ENCODE peak calls at places on chromosomes 5 and 9, in eight cellular contexts. A, O, C, Z, J, S, H and Y are unnamed samples. For H3K4me1, the result is how much of the 10 kb centered on the place peaks cover.

GRCh38 chr9:125486576-125486975 is 220.4 kb downstream of the MAPKAP1 start:
- DNase-seq in H (no peak), A (peak), S (no peak), O (no peak), Z (no peak), C (no peak), J (no peak), Y (peak)

GRCh38 chr5:114782869-114783268 is 386.8 kb downstream of the TRIM36 start:
- DNase-seq in J (peak), S (no peak), Z (no peak), H (no peak), A (no peak), O (no peak), C (peak), Y (no peak)

GRCh38 chr5:123452401-123452800 is 29.2 kb upstream of the CEP120 start:
- DNase-seq in H (no peak), A (no peak), S (no peak), Z (no peak), J (no peak), C (no peak), O (no peak), Y (no peak)

GRCh38 chr9:137488330-137488653 is 29.2 kb upstream of the NSMF start:
- DNase-seq in J (no peak), Z (no peak), O (no peak), C (no peak), A (no peak), H (no peak), S (no peak), Y (no peak)

GRCh38 chr9:962023-962422 is 14.4 kb upstream of the DMRT3 start:
- DNase-seq in Z (no peak), S (no peak), A (peak), O (no peak), H (no peak), J (no peak), C (no peak), Y (no peak)

GRCh38 chr5:93497101-93497500 is 83.9 kb downstream of the NR2F1-AS1 start:
- DNase-seq in S (no peak), C (no peak), H (no peak), J (no peak), O (no peak), A (no peak), Z (no peak), Y (no peak)

GRCh38 chr5:27038476-27038875 is at the start of gene CDH9:
- DNase-seq in H (no peak), C (peak), O (no peak), A (no peak), S (peak), Z (no peak), J (peak), Y (no peak)

GRCh38 chr5:98391921-98392625 is 381.4 kb upstream of the RGMB start:
- DNase-seq in A (no peak), S (no peak), J (no peak), Z (no peak), O (no peak), C (no peak), H (no peak), Y (no peak)

GRCh38 chr5:380701-381309 is 59.3 kb downstream of the AHRR start:
- DNase-seq in J (no peak), S (no peak), Z (no peak), C (no peak), H (no peak), A (peak), O (no peak), Y (no peak)

GRCh38 chr5:96861044-96861443 is 15.3 kb upstream of the ERAP2 start:
- DNase-seq in J (no peak), A (peak), O (no peak), H (no peak), Z (no peak), S (no peak), C (peak), Y (no peak)

GRCh38 chr5:133163839-133164238 is 112.0 kb downstream of the HSPA4 start:
- DNase-seq in O (no peak), Z (no peak), C (no peak), A (no peak), S (peak), J (no peak), H (no peak), Y (no peak)

GRCh38 chr9:38066907-38067610 is 2.0 kb downstream of the SHB start:
- DNase-seq in Z (peak), H (no peak), O (no peak), C (peak), S (no peak), J (no peak), A (peak), Y (peak)

GRCh38 chr9:38066167-38066906 is 2.7 kb downstream of the SHB start:
- DNase-seq in O (no peak), J (no peak), Z (no peak), H (no peak), S (no peak), A (no peak), C (peak), Y (no peak)

GRCh38 chr9:38068616-38068865 is 486 bp downstream of the SHB start:
- DNase-seq in A (no peak), C (no peak), O (no peak), H (no peak), Z (peak), S (peak), J (no peak), Y (no peak)

GRCh38 chr9:38067892-38068615 is 973 bp downstream of the SHB start:
- DNase-seq in O (no peak), J (no peak), A (no peak), C (peak), Z (no peak), H (no peak), S (no peak), Y (no peak)

DNA sequence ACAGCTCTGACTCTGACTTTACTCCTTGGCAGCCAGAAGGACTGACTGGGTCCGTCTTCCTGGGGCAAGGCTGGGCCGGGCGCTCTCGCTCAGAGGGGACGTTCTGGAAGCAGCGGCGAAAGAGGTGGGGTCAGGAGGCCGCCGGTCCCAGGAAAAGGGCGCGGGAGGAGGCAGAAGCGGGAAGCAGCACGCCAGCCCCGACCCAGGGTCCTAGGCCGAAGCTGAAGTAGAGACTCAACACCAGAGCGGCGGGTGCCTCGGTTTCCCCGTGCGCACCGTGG is 1.5 kb downstream of the SHB start:
- DNase-seq in H (no peak), A (no peak), O (no peak), C (peak), S (no peak), Z (peak), J (peak), Y (no peak)
- H3K4me1 ChIP-seq in H (under half), A (half or more), O (under half), C (under half), S (under half), Z (half or more), J (under half), Y (under half)

DNA sequence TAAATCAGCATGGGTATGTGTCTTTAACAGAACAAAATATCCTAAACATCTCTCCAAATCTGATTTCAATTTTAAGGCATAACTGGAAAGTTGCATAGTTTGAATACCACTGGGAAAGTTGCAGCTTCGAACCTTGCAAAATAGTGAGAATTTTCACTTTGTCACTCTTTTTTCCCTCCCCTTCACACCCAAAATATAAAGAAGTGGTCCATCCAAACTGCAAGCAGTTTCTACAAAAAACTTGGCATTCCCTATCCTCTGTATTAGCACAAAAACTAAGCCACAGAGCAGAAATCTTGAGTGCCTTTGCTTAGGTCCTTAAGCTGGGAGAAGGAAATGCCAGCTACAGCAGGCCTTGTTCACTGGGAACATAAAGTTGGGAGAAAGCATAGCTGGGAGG is 400.4 kb downstream of the EBF1 start:
- DNase-seq in S (no peak), O (no peak), A (no peak), C (no peak), Z (no peak), J (no peak), H (no peak), Y (no peak)
- H3K4me1 ChIP-seq in S (under half), O (under half), A (under half), C (half or more), Z (under half), J (under half), H (under half), Y (under half)

GRCh38 chr9:89802809-89803355 is 198.1 kb downstream of the GADD45G start:
- DNase-seq in S (no peak), A (no peak), J (no peak), O (no peak), Z (no peak), C (no peak), H (no peak), Y (no peak)
- H3K4me1 ChIP-seq in S (under half), A (under half), J (under half), O (under half), Z (under half), C (under half), H (under half), Y (under half)

GRCh38 chr9:94867842-94868312 is 141.4 kb downstream of the AOPEP start:
- DNase-seq in J (no peak), H (no peak), S (no peak), Z (no peak), C (no peak), A (no peak), O (no peak), Y (no peak)

GRCh38 chr9:94865599-94866456 is 139.3 kb downstream of the AOPEP start:
- DNase-seq in J (no peak), O (peak), Z (peak), A (no peak), S (peak), C (peak), H (no peak), Y (no peak)

GRCh38 chr9:94867281-94867841 is 140.9 kb downstream of the AOPEP start:
- DNase-seq in C (peak), H (no peak), O (no peak), S (peak), A (no peak), Z (peak), J (no peak), Y (peak)

GRCh38 chr9:94868462-94868861 is 142.0 kb downstream of the AOPEP start:
- DNase-seq in O (no peak), Z (no peak), J (no peak), C (no peak), A (no peak), H (no peak), S (no peak), Y (no peak)

GRCh38 chr9:94866770-94867169 is 140.3 kb downstream of the AOPEP start:
- DNase-seq in Z (no peak), S (no peak), A (no peak), H (no peak), O (no peak), C (no peak), J (no peak), Y (no peak)
- H3K4me1 ChIP-seq in Z (half or more), S (under half), A (half or more), H (under half), O (under half), C (under half), J (under half), Y (under half)

DNA sequence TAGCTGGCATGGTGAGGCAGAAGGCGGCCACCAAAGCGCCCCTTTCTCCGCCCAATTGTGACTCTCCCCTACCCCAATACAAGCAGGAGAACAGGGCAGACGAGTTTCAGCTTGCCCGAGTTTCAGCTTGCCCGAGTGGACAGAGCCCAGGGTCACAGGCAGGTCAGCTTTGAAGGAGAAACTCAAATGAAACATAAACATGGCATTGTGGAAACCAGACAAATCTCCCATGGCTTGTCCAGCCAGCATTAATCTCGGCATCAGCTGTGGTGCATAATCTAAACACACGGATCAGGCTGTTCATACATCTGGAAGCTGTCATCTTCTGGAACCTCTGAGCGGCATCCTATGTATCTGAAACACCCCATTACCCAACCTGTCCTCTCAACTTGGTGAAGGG is 16.9 kb downstream of the PTCH1 start:
- DNase-seq in J (no peak), H (no peak), A (no peak), O (no peak), Z (peak), C (no peak), S (no peak), Y (no peak)
- H3K4me1 ChIP-seq in J (under half), H (under half), A (half or more), O (under half), Z (half or more), C (half or more), S (under half), Y (under half)

DNA sequence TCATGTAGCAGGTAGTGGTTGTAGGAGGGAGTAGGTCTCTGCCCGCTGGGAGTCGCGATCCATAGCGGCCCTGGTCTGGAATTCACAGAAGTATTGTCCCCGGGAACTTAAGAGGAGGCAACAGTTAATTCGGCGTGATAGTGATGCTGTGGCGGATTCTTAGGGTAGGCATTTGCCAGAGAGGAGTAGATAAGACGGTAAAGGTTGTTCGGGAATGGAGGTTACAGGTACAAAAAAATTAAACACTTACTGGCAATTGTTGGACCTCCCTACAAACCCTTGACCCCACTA is 679 bp downstream of the SMC5 start:
- DNase-seq in S (no peak), Z (no peak), O (no peak), C (peak), A (no peak), J (peak), H (no peak), Y (no peak)
- H3K4me1 ChIP-seq in S (half or more), Z (half or more), O (under half), C (under half), A (half or more), J (under half), H (half or more), Y (under half)

GRCh38 chr5:148833122-148833521 is 6.7 kb downstream of the ADRB2 start:
- DNase-seq in A (no peak), C (no peak), S (no peak), J (no peak), Z (no peak), H (no peak), O (no peak), Y (no peak)

GRCh38 chr5:148834689-148835088 is 8.3 kb downstream of the ADRB2 start:
- DNase-seq in J (no peak), Z (no peak), C (no peak), O (no peak), A (no peak), S (no peak), H (no peak), Y (no peak)

GRCh38 chr5:148831590-148832565 is 5.5 kb downstream of the ADRB2 start:
- DNase-seq in C (no peak), Z (no peak), S (no peak), O (no peak), H (no peak), J (no peak), A (no peak), Y (no peak)

GRCh38 chr5:148836272-148837250 is 10.2 kb downstream of the ADRB2 start:
- DNase-seq in C (no peak), H (no peak), J (no peak), O (no peak), A (no peak), S (no peak), Z (no peak), Y (no peak)

DNA sequence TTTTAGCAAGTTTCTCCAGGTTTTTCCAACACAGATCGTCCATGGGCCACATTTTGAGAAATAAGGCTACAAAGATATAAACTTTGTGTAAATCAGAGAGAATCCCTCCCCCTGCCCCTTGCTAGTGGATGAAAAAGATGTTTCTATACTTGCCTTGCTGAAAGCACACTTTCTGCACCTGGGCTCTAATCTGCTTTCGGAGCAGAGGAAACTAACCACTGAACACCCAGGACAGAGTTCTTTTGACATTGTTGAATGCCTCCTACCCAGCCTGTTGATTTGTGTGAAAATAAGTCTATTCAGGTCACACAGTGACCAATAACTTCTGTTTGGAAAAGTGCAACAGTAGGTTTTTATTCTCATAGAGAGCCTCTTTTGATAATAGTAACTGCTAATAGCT is 7.5 kb downstream of the ADRB2 start:
- DNase-seq in H (no peak), S (no peak), C (no peak), Z (no peak), A (no peak), J (no peak), O (no peak), Y (no peak)
- H3K4me1 ChIP-seq in H (under half), S (under half), C (under half), Z (half or more), A (under half), J (under half), O (under half), Y (under half)

GRCh38 chr9:135889564-135890189 is 17.7 kb downstream of the CAMSAP1 start:
- DNase-seq in O (no peak), S (no peak), C (peak), H (no peak), A (no peak), Z (peak), J (no peak), Y (no peak)
- H3K4me1 ChIP-seq in O (under half), S (under half), C (under half), H (half or more), A (half or more), Z (half or more), J (under half), Y (under half)